ENCODE peak calls at places on chromosomes 11 and 22, in six cellular contexts. G is stimulated activated CD4-positive, alpha-beta T cell treated with anti-CD3 and anti-CD28 coated beads, Interleukin-15, amount 100 ng/mL, for 24 hours; K is anterior cingulate cortex; O is AG04450; F is iPS DF 6.9; L is T-helper 17 cell. A is an unnamed sample.

GRCh38 chr11:72583177-72583553 is 91.1 kb downstream of the PDE2A start:
- DNase-seq in G (no peak), K (no peak), O (no peak), F (no peak), L (no peak), A (no peak)

GRCh38 chr22:33467718-33468117 is 409.5 kb upstream of the SYN3 start:
- DNase-seq in G (no peak), K (no peak), O (no peak), F (no peak), L (no peak), A (no peak)

GRCh38 chr11:112513936-112514716 is 253.5 kb upstream of the PLET1 start:
- DNase-seq in G (no peak), K (peak; percentile 39), O (no peak), F (no peak), L (no peak), A (no peak)

GRCh38 chr22:17842386-17842785 is 68.1 kb upstream of the BID start:
- DNase-seq in G (peak; percentile 45), K (no peak), O (no peak), F (no peak), L (peak; percentile 20), A (no peak)

GRCh38 chr22:38238519-38239051 is 34.2 kb downstream of the TMEM184B start:
- DNase-seq in G (no peak), K (peak; percentile 42), O (no peak), F (no peak), L (no peak), A (peak; percentile 27)

GRCh38 chr11:69259072-69259471 is 34.9 kb upstream of the MYEOV start:
- DNase-seq in G (no peak), K (no peak), O (no peak), F (no peak), L (no peak), A (no peak)

GRCh38 chr11:32279672-32280071 is 155.7 kb downstream of the WT1 start:
- DNase-seq in G (no peak), K (no peak), O (no peak), F (no peak), L (no peak), A (no peak)

GRCh38 chr11:15471709-15472404 is 357.1 kb downstream of the INSC start:
- DNase-seq in G (no peak), K (no peak), O (no peak), F (no peak), L (no peak), A (no peak)